ENCODE peak calls at places on chromosomes 7 and 10, in nine cellular contexts. T is fibroblast of gingiva; H is naive thymus-derived CD4-positive, alpha-beta T cell; E is progenitor cell of endocrine pancreas; Z is endodermal cell; Y is NCI-H82; V is T-helper 2 cell; S is spleen; I is transverse colon. P is an unnamed sample.

GRCh38 chr10:64211466-64211865 is 690.3 kb downstream of the REEP3 start:
- DNase-seq in T (no peak), E (no peak), H (no peak), Y (no peak), I (no peak), Z (no peak), S (no peak), V (no peak), P (no peak)

GRCh38 chr7:17802056-17802455 is 138.2 kb downstream of the SNX13 start:
- DNase-seq in V (no peak), S (no peak), I (no peak), Y (peak), Z (no peak), T (peak), H (no peak), E (no peak), P (no peak)

GRCh38 chr10:70592746-70593512 is 9.6 kb downstream of the PRF1 start:
- DNase-seq in S (no peak), E (no peak), V (no peak), Y (no peak), H (no peak), T (no peak), I (no peak), Z (peak), P (no peak)

GRCh38 chr10:96863922-96864543 is 31.9 kb downstream of the LCOR start:
- DNase-seq in V (no peak), Y (no peak), S (no peak), H (no peak), T (no peak), Z (no peak), I (no peak), E (no peak), P (no peak)

GRCh38 chr10:25398680-25399079 is 223.9 kb downstream of the GPR158 start:
- DNase-seq in I (no peak), Y (no peak), V (no peak), S (no peak), Z (no peak), H (no peak), E (no peak), T (no peak), P (no peak)

GRCh38 chr10:95697429-95697828 is 3.7 kb upstream of the TCTN3 start:
- DNase-seq in Z (no peak), S (peak), H (no peak), I (no peak), Y (peak), V (no peak), T (no peak), E (no peak), P (peak)

GRCh38 chr7:159158888-159159405 is 14.3 kb upstream of the VIPR2 start:
- DNase-seq in Z (no peak), H (no peak), Y (no peak), E (no peak), T (no peak), S (no peak), V (no peak), I (no peak), P (no peak)

GRCh38 chr10:71526662-71527061 is 129.9 kb downstream of the CDH23 start:
- DNase-seq in H (no peak), E (no peak), T (no peak), I (peak), S (no peak), V (no peak), Z (no peak), Y (no peak), P (no peak)

GRCh38 chr7:75900617-75901315 is 14.2 kb upstream of the POR start:
- DNase-seq in S (no peak), Z (no peak), V (no peak), T (no peak), Y (no peak), H (no peak), I (no peak), E (no peak), P (no peak)

P was measured in naive B cell.